ENCODE peak calls at places on chromosomes 12 and 14, in five cellular contexts. One of them, this sample, is unnamed.

GRCh38 chr14:33477752-33478151 is 473.1 kb downstream of the EGLN3 start:
- DNase-seq in central memory CD4-positive, alpha-beta T cell: no peak
- DNase-seq in T-helper 2 cell: no peak
- DNase-seq in effector CD4-positive, alpha-beta T cell: no peak
- DNase-seq in neural crest cell: no peak
- DNase-seq in this sample: no peak

GRCh38 chr14:103520657-103521437 is 1.8 kb downstream of the CKB start:
- DNase-seq in central memory CD4-positive, alpha-beta T cell: peak
- DNase-seq in T-helper 2 cell: peak
- DNase-seq in effector CD4-positive, alpha-beta T cell: peak
- DNase-seq in neural crest cell: peak
- DNase-seq in this sample: peak

GRCh38 chr14:65470404-65470880 is 57.9 kb downstream of the FUT8 start:
- DNase-seq in central memory CD4-positive, alpha-beta T cell: no peak
- DNase-seq in T-helper 2 cell: no peak
- DNase-seq in effector CD4-positive, alpha-beta T cell: no peak
- DNase-seq in neural crest cell: no peak
- DNase-seq in this sample: no peak

GRCh38 chr14:68501621-68502052 is 291.2 kb downstream of the ZFP36L1 start:
- DNase-seq in central memory CD4-positive, alpha-beta T cell: no peak
- DNase-seq in T-helper 2 cell: no peak
- DNase-seq in effector CD4-positive, alpha-beta T cell: no peak
- DNase-seq in neural crest cell: no peak
- DNase-seq in this sample: no peak

GRCh38 chr14:98906123-98906995 is 365.6 kb downstream of the BCL11B start:
- DNase-seq in central memory CD4-positive, alpha-beta T cell: no peak
- DNase-seq in T-helper 2 cell: no peak
- DNase-seq in effector CD4-positive, alpha-beta T cell: no peak
- DNase-seq in neural crest cell: no peak
- DNase-seq in this sample: no peak

GRCh38 chr12:49201595-49202295 is 12.9 kb upstream of the TUBA1A start:
- DNase-seq in central memory CD4-positive, alpha-beta T cell: no peak
- DNase-seq in T-helper 2 cell: no peak
- DNase-seq in effector CD4-positive, alpha-beta T cell: no peak
- DNase-seq in neural crest cell: no peak
- DNase-seq in this sample: peak

GRCh38 chr12:94244165-94245133 is 96.1 kb downstream of the PLXNC1 start:
- DNase-seq in central memory CD4-positive, alpha-beta T cell: peak
- DNase-seq in T-helper 2 cell: no peak
- DNase-seq in effector CD4-positive, alpha-beta T cell: no peak
- DNase-seq in neural crest cell: no peak
- DNase-seq in this sample: peak

GRCh38 chr14:70525691-70526090 is 9.1 kb downstream of the ADAM20 start:
- DNase-seq in central memory CD4-positive, alpha-beta T cell: no peak
- DNase-seq in T-helper 2 cell: no peak
- DNase-seq in effector CD4-positive, alpha-beta T cell: no peak
- DNase-seq in neural crest cell: no peak
- DNase-seq in this sample: no peak

GRCh38 chr12:62194616-62195015 is 65.6 kb upstream of the USP15 start:
- DNase-seq in central memory CD4-positive, alpha-beta T cell: no peak
- DNase-seq in T-helper 2 cell: no peak
- DNase-seq in effector CD4-positive, alpha-beta T cell: no peak
- DNase-seq in neural crest cell: no peak
- DNase-seq in this sample: no peak

GRCh38 chr12:50344775-50345174 is 51.6 kb downstream of the FAM186A start:
- DNase-seq in central memory CD4-positive, alpha-beta T cell: no peak
- DNase-seq in T-helper 2 cell: no peak
- DNase-seq in effector CD4-positive, alpha-beta T cell: no peak
- DNase-seq in neural crest cell: no peak
- DNase-seq in this sample: no peak

GRCh38 chr12:95548539-95549391 is 2.5 kb downstream of the USP44 start:
- DNase-seq in central memory CD4-positive, alpha-beta T cell: peak
- DNase-seq in T-helper 2 cell: peak
- DNase-seq in effector CD4-positive, alpha-beta T cell: peak
- DNase-seq in neural crest cell: peak
- DNase-seq in this sample: peak

GRCh38 chr14:99050309-99050708 is 221.7 kb downstream of the BCL11B start:
- DNase-seq in central memory CD4-positive, alpha-beta T cell: no peak
- DNase-seq in T-helper 2 cell: no peak
- DNase-seq in effector CD4-positive, alpha-beta T cell: no peak
- DNase-seq in neural crest cell: no peak
- DNase-seq in this sample: no peak

GRCh38 chr14:105355049-105355575 is 40.6 kb downstream of the PACS2 start:
- DNase-seq in central memory CD4-positive, alpha-beta T cell: no peak
- DNase-seq in T-helper 2 cell: no peak
- DNase-seq in effector CD4-positive, alpha-beta T cell: no peak
- DNase-seq in neural crest cell: no peak
- DNase-seq in this sample: no peak

GRCh38 chr12:64544796-64545382 is 65.4 kb upstream of the RASSF3 start:
- DNase-seq in central memory CD4-positive, alpha-beta T cell: no peak
- DNase-seq in T-helper 2 cell: no peak
- DNase-seq in effector CD4-positive, alpha-beta T cell: no peak
- DNase-seq in neural crest cell: no peak
- DNase-seq in this sample: no peak

GRCh38 chr12:67524861-67525499 is 123.6 kb upstream of the DYRK2 start:
- DNase-seq in central memory CD4-positive, alpha-beta T cell: no peak
- DNase-seq in T-helper 2 cell: no peak
- DNase-seq in effector CD4-positive, alpha-beta T cell: no peak
- DNase-seq in neural crest cell: no peak
- DNase-seq in this sample: no peak

GRCh38 chr12:105831372-105831771 is 307.4 kb downstream of the NUAK1 start:
- DNase-seq in central memory CD4-positive, alpha-beta T cell: no peak
- DNase-seq in T-helper 2 cell: no peak
- DNase-seq in effector CD4-positive, alpha-beta T cell: no peak
- DNase-seq in neural crest cell: no peak
- DNase-seq in this sample: no peak

GRCh38 chr12:110809149-110809548 is 37.6 kb upstream of the CCDC63 start:
- DNase-seq in central memory CD4-positive, alpha-beta T cell: no peak
- DNase-seq in T-helper 2 cell: no peak
- DNase-seq in effector CD4-positive, alpha-beta T cell: no peak
- DNase-seq in neural crest cell: no peak
- DNase-seq in this sample: no peak

GRCh38 chr14:88233915-88234314 is 89.2 kb downstream of the KCNK10 start:
- DNase-seq in central memory CD4-positive, alpha-beta T cell: no peak
- DNase-seq in T-helper 2 cell: no peak
- DNase-seq in effector CD4-positive, alpha-beta T cell: no peak
- DNase-seq in neural crest cell: no peak
- DNase-seq in this sample: no peak

GRCh38 chr12:81953541-81953940 is 194.4 kb upstream of the PPFIA2 start:
- DNase-seq in central memory CD4-positive, alpha-beta T cell: no peak
- DNase-seq in T-helper 2 cell: no peak
- DNase-seq in effector CD4-positive, alpha-beta T cell: no peak
- DNase-seq in neural crest cell: no peak
- DNase-seq in this sample: no peak

GRCh38 chr14:52733824-52734223 is 3.9 kb downstream of the STYX start:
- DNase-seq in central memory CD4-positive, alpha-beta T cell: no peak
- DNase-seq in T-helper 2 cell: no peak
- DNase-seq in effector CD4-positive, alpha-beta T cell: no peak
- DNase-seq in neural crest cell: no peak
- DNase-seq in this sample: no peak

GRCh38 chr14:104395276-104395675 is 184.3 kb upstream of the C14orf180 start:
- DNase-seq in central memory CD4-positive, alpha-beta T cell: no peak
- DNase-seq in T-helper 2 cell: no peak
- DNase-seq in effector CD4-positive, alpha-beta T cell: no peak
- DNase-seq in neural crest cell: no peak
- DNase-seq in this sample: no peak

GRCh38 chr12:93537769-93538168 is 34.7 kb upstream of the SOCS2 start:
- DNase-seq in central memory CD4-positive, alpha-beta T cell: no peak
- DNase-seq in T-helper 2 cell: no peak
- DNase-seq in effector CD4-positive, alpha-beta T cell: no peak
- DNase-seq in neural crest cell: no peak
- DNase-seq in this sample: no peak

GRCh38 chr14:96086032-96086431 is 46.9 kb downstream of the C14orf132 start:
- DNase-seq in central memory CD4-positive, alpha-beta T cell: no peak
- DNase-seq in T-helper 2 cell: no peak
- DNase-seq in effector CD4-positive, alpha-beta T cell: no peak
- DNase-seq in neural crest cell: no peak
- DNase-seq in this sample: no peak

GRCh38 chr12:119578112-119578511 is 15.5 kb upstream of the TMEM233 start:
- DNase-seq in central memory CD4-positive, alpha-beta T cell: no peak
- DNase-seq in T-helper 2 cell: no peak
- DNase-seq in effector CD4-positive, alpha-beta T cell: no peak
- DNase-seq in neural crest cell: no peak
- DNase-seq in this sample: no peak

GRCh38 chr12:14384783-14385638 is 19.5 kb downstream of the ATF7IP start:
- DNase-seq in central memory CD4-positive, alpha-beta T cell: peak
- DNase-seq in T-helper 2 cell: peak
- DNase-seq in effector CD4-positive, alpha-beta T cell: peak
- DNase-seq in neural crest cell: peak
- DNase-seq in this sample: peak

GRCh38 chr12:85872497-85873091 is 1.5 kb upstream of the NTS start:
- DNase-seq in central memory CD4-positive, alpha-beta T cell: no peak
- DNase-seq in T-helper 2 cell: no peak
- DNase-seq in effector CD4-positive, alpha-beta T cell: no peak
- DNase-seq in neural crest cell: no peak
- DNase-seq in this sample: peak

GRCh38 chr14:20606190-20606901 is 15.2 kb upstream of the RNASE12 start:
- DNase-seq in central memory CD4-positive, alpha-beta T cell: no peak
- DNase-seq in T-helper 2 cell: no peak
- DNase-seq in effector CD4-positive, alpha-beta T cell: no peak
- DNase-seq in neural crest cell: no peak
- DNase-seq in this sample: no peak

GRCh38 chr14:99729991-99730875 is 46.1 kb downstream of the CYP46A1 start:
- DNase-seq in central memory CD4-positive, alpha-beta T cell: peak
- DNase-seq in T-helper 2 cell: peak
- DNase-seq in effector CD4-positive, alpha-beta T cell: peak
- DNase-seq in neural crest cell: peak
- DNase-seq in this sample: peak

GRCh38 chr14:24993631-24994030 is 56.3 kb downstream of the STXBP6 start:
- DNase-seq in central memory CD4-positive, alpha-beta T cell: no peak
- DNase-seq in T-helper 2 cell: no peak
- DNase-seq in effector CD4-positive, alpha-beta T cell: no peak
- DNase-seq in neural crest cell: no peak
- DNase-seq in this sample: no peak

GRCh38 chr12:105076098-105076497 is 8.2 kb downstream of the ALDH1L2 start:
- DNase-seq in central memory CD4-positive, alpha-beta T cell: no peak
- DNase-seq in T-helper 2 cell: no peak
- DNase-seq in effector CD4-positive, alpha-beta T cell: no peak
- DNase-seq in neural crest cell: no peak
- DNase-seq in this sample: no peak

GRCh38 chr12:52189376-52190174 is 2.2 kb downstream of the KRT80 start:
- DNase-seq in central memory CD4-positive, alpha-beta T cell: no peak
- DNase-seq in T-helper 2 cell: no peak
- DNase-seq in effector CD4-positive, alpha-beta T cell: no peak
- DNase-seq in neural crest cell: no peak
- DNase-seq in this sample: no peak

This sample was measured in CD4-positive, alpha-beta memory T cell.